ENCODE peak calls at places on chromosomes 2 and 18, in nine cellular contexts. B, L, R, O, E, Q, M, G and H are unnamed samples.

GRCh38 chr18:7524786-7525185 is 42.3 kb upstream of the PTPRM start:
- DNase-seq in B (no peak), L (peak), R (no peak), O (no peak), E (no peak), Q (no peak), M (no peak), G (no peak), H (no peak)

GRCh38 chr2:13638181-13638580 is 921.4 kb downstream of the TRIB2 start:
- DNase-seq in B (no peak), L (no peak), R (no peak), O (no peak), E (no peak), Q (no peak), M (no peak), G (no peak), H (no peak)

GRCh38 chr18:63477972-63478371 is 1.2 kb downstream of the SERPINB5 start:
- DNase-seq in B (no peak), L (peak), R (no peak), O (no peak), E (no peak), Q (no peak), M (no peak), G (no peak), H (no peak)

GRCh38 chr18:3595282-3596273 is 145.6 kb downstream of the TGIF1 start:
- DNase-seq in B (no peak), L (peak), R (no peak), O (peak), E (no peak), Q (no peak), M (no peak), G (no peak), H (no peak)

GRCh38 chr2:232508246-232508645 is 11.9 kb upstream of the PRSS56 start:
- DNase-seq in B (no peak), L (no peak), R (no peak), O (no peak), E (no peak), Q (no peak), M (no peak), G (no peak), H (no peak)

GRCh38 chr2:2765839-2766495 is 434.9 kb upstream of the MYT1L start:
- DNase-seq in B (no peak), L (no peak), R (no peak), O (no peak), E (no peak), Q (no peak), M (no peak), G (no peak), H (no peak)

GRCh38 chr2:80233333-80233732 is 71.2 kb downstream of the LRRTM1 start:
- DNase-seq in B (no peak), L (no peak), R (no peak), O (no peak), E (no peak), Q (no peak), M (no peak), G (no peak), H (no peak)

GRCh38 chr18:73552171-73552570 is 595.5 kb downstream of the FBXO15 start:
- DNase-seq in B (no peak), L (no peak), R (no peak), O (no peak), E (no peak), Q (no peak), M (no peak), G (no peak), H (no peak)

GRCh38 chr18:44781890-44782289 is 101.2 kb downstream of the SETBP1 start:
- DNase-seq in B (no peak), L (peak), R (no peak), O (peak), E (no peak), Q (no peak), M (no peak), G (no peak), H (no peak)

GRCh38 chr2:20595439-20596192 is 55.3 kb downstream of the HS1BP3 start:
- DNase-seq in B (peak), L (no peak), R (no peak), O (peak), E (no peak), Q (peak), M (peak), G (no peak), H (no peak)

GRCh38 chr2:64766841-64767669 is 113.3 kb upstream of the SERTAD2 start:
- DNase-seq in B (no peak), L (peak), R (no peak), O (peak), E (peak), Q (no peak), M (no peak), G (no peak), H (peak)